ENCODE peak calls at places on chromosome 16, in eight cellular contexts. One of them, this sample, is unnamed. For H3K36me3, the result is how much of the 10 kb centered on the place peaks cover.

GRCh38 chr16:49021136-49021535 is 260.5 kb downstream of the CBLN1 start:
- DNase-seq in uterus: no peak
- DNase-seq in stomach: no peak
- DNase-seq in body of pancreas: no peak
- DNase-seq in upper lobe of left lung: no peak
- DNase-seq in IMR-90: peak
- DNase-seq in Peyer's patch: no peak
- DNase-seq in ovary: no peak
- DNase-seq in this sample: peak

GRCh38 chr16:46727184-46727583 is 21.0 kb downstream of the MYLK3 start:
- DNase-seq in uterus: no peak
- DNase-seq in stomach: no peak
- DNase-seq in body of pancreas: no peak
- DNase-seq in upper lobe of left lung: no peak
- DNase-seq in IMR-90: no peak
- DNase-seq in Peyer's patch: no peak
- DNase-seq in ovary: no peak
- DNase-seq in this sample: no peak

GRCh38 chr16:75218256-75219076 is at the start of gene CTRB1:
- DNase-seq in uterus: no peak
- DNase-seq in stomach: no peak
- DNase-seq in body of pancreas: peak
- DNase-seq in upper lobe of left lung: no peak
- DNase-seq in IMR-90: no peak
- DNase-seq in Peyer's patch: no peak
- DNase-seq in ovary: no peak
- DNase-seq in this sample: no peak

GRCh38 chr16:14097182-14097951 is 26.2 kb downstream of the MRTFB start:
- DNase-seq in uterus: no peak
- DNase-seq in stomach: peak
- DNase-seq in body of pancreas: peak
- DNase-seq in upper lobe of left lung: peak
- DNase-seq in IMR-90: no peak
- DNase-seq in Peyer's patch: no peak
- DNase-seq in ovary: no peak
- DNase-seq in this sample: no peak

GRCh38 chr16:87702325-87702811 is 63.4 kb downstream of the KLHDC4 start:
- DNase-seq in uterus: no peak
- DNase-seq in stomach: no peak
- DNase-seq in body of pancreas: peak
- DNase-seq in upper lobe of left lung: no peak
- DNase-seq in IMR-90: peak
- DNase-seq in Peyer's patch: peak
- DNase-seq in ovary: no peak
- DNase-seq in this sample: no peak

GRCh38 chr16:83113317-83113716 is 486.5 kb downstream of the CDH13 start:
- DNase-seq in uterus: no peak
- DNase-seq in stomach: no peak
- DNase-seq in body of pancreas: peak
- DNase-seq in upper lobe of left lung: peak
- DNase-seq in IMR-90: peak
- DNase-seq in Peyer's patch: no peak
- DNase-seq in ovary: no peak
- DNase-seq in this sample: no peak

GRCh38 chr16:21088646-21089538 is 61.8 kb downstream of the DNAH3 start:
- DNase-seq in uterus: no peak
- DNase-seq in stomach: no peak
- DNase-seq in body of pancreas: no peak
- DNase-seq in upper lobe of left lung: no peak
- DNase-seq in IMR-90: peak
- DNase-seq in Peyer's patch: no peak
- DNase-seq in ovary: no peak
- DNase-seq in this sample: no peak

GRCh38 chr16:4370570-4371480 is 823 bp upstream of the VASN start:
- DNase-seq in uterus: peak
- DNase-seq in stomach: no peak
- DNase-seq in body of pancreas: peak
- DNase-seq in upper lobe of left lung: peak
- DNase-seq in IMR-90: peak
- DNase-seq in Peyer's patch: peak
- DNase-seq in ovary: peak
- DNase-seq in this sample: peak

GRCh38 chr16:75392911-75393310 is 40.4 kb downstream of the CFDP1 start:
- DNase-seq in uterus: no peak
- DNase-seq in stomach: no peak
- DNase-seq in body of pancreas: no peak
- DNase-seq in upper lobe of left lung: no peak
- DNase-seq in IMR-90: no peak
- DNase-seq in Peyer's patch: no peak
- DNase-seq in ovary: no peak
- DNase-seq in this sample: no peak

GRCh38 chr16:15836074-15836473 is 20.8 kb downstream of the MYH11 start:
- DNase-seq in uterus: no peak
- DNase-seq in stomach: no peak
- DNase-seq in body of pancreas: no peak
- DNase-seq in upper lobe of left lung: no peak
- DNase-seq in IMR-90: no peak
- DNase-seq in Peyer's patch: no peak
- DNase-seq in ovary: no peak
- DNase-seq in this sample: no peak

GRCh38 chr16:71700822-71701221 is 23.7 kb downstream of the PHLPP2 start:
- DNase-seq in uterus: no peak
- DNase-seq in stomach: no peak
- DNase-seq in body of pancreas: no peak
- DNase-seq in upper lobe of left lung: no peak
- DNase-seq in IMR-90: no peak
- DNase-seq in Peyer's patch: no peak
- DNase-seq in ovary: no peak
- DNase-seq in this sample: no peak

GRCh38 chr16:88116121-88116900 is 165.1 kb downstream of the BANP start:
- DNase-seq in uterus: no peak
- DNase-seq in stomach: no peak
- DNase-seq in body of pancreas: no peak
- DNase-seq in upper lobe of left lung: no peak
- DNase-seq in IMR-90: peak
- DNase-seq in Peyer's patch: no peak
- DNase-seq in ovary: no peak
- DNase-seq in this sample: no peak

GRCh38 chr16:23557779-23558330 is 328 bp downstream of the UBFD1 start:
- DNase-seq in uterus: no peak
- DNase-seq in stomach: no peak
- DNase-seq in body of pancreas: peak
- DNase-seq in upper lobe of left lung: peak
- DNase-seq in IMR-90: peak
- DNase-seq in Peyer's patch: no peak
- DNase-seq in ovary: no peak
- DNase-seq in this sample: peak

GRCh38 chr16:79628501-79628975 is 28.0 kb upstream of the MAF start:
- DNase-seq in uterus: no peak
- DNase-seq in stomach: no peak
- DNase-seq in body of pancreas: no peak
- DNase-seq in upper lobe of left lung: no peak
- DNase-seq in IMR-90: peak
- DNase-seq in Peyer's patch: no peak
- DNase-seq in ovary: no peak
- DNase-seq in this sample: no peak

DNA sequence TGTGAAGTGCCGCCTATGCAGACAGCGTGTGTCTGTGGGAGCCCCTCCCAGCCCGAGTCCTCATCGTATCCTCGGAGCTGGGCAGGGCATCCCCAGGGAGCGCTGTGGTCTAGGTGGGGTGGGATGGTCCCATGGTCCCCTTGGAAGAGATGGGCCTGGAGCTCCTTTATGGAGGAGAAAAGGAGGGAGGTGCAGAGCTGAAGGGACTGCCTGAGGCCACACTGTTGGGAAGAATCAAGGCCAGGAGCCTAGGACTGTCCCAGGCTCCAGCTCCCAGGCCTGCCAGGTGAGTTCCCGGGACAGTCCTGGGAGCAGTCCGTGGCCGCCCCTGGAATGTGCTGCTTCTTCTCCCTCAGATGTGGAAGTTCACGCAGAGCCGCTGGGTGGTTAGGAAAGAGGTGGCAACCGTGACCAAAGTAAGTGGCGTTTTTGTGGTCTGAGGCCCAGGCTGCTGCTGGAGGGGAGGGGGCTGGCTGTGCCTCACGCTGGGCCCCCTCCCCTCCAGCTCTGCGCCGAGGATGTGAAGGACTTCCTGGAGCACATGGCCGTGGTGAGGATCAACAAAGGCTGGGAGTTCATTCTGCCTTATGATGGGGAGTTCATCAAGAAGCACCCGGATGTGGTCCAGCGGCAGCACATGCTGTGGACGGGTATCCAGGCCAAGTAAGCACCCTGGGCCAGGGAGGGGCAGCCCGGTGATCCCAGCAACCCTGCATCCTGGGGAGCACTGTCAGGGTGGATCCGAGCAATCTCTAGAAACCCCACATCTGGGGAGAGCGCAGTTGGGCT is 27.0 kb downstream of the POLR3E start:
- DNase-seq in uterus: no peak
- DNase-seq in stomach: no peak
- DNase-seq in body of pancreas: no peak
- DNase-seq in upper lobe of left lung: no peak
- DNase-seq in IMR-90: no peak
- DNase-seq in Peyer's patch: no peak
- DNase-seq in ovary: no peak
- DNase-seq in this sample: no peak
- H3K36me3 ChIP-seq in uterus: under half
- H3K36me3 ChIP-seq in stomach: half or more
- H3K36me3 ChIP-seq in body of pancreas: under half
- H3K36me3 ChIP-seq in upper lobe of left lung: under half
- H3K36me3 ChIP-seq in IMR-90: half or more
- H3K36me3 ChIP-seq in Peyer's patch: under half
- H3K36me3 ChIP-seq in ovary: under half
- H3K36me3 ChIP-seq in this sample: half or more

GRCh38 chr16:28089992-28090365 is 26.5 kb upstream of the GSG1L start:
- DNase-seq in uterus: no peak
- DNase-seq in stomach: no peak
- DNase-seq in body of pancreas: no peak
- DNase-seq in upper lobe of left lung: no peak
- DNase-seq in IMR-90: no peak
- DNase-seq in Peyer's patch: no peak
- DNase-seq in ovary: no peak
- DNase-seq in this sample: no peak

GRCh38 chr16:28090646-28091377 is 27.3 kb upstream of the GSG1L start:
- DNase-seq in uterus: no peak
- DNase-seq in stomach: no peak
- DNase-seq in body of pancreas: no peak
- DNase-seq in upper lobe of left lung: no peak
- DNase-seq in IMR-90: peak
- DNase-seq in Peyer's patch: no peak
- DNase-seq in ovary: no peak
- DNase-seq in this sample: no peak

GRCh38 chr16:28092721-28093382 is 29.3 kb upstream of the GSG1L start:
- DNase-seq in uterus: no peak
- DNase-seq in stomach: no peak
- DNase-seq in body of pancreas: no peak
- DNase-seq in upper lobe of left lung: no peak
- DNase-seq in IMR-90: no peak
- DNase-seq in Peyer's patch: no peak
- DNase-seq in ovary: no peak
- DNase-seq in this sample: peak

GRCh38 chr16:28093383-28093725 is 29.8 kb upstream of the GSG1L start:
- DNase-seq in uterus: no peak
- DNase-seq in stomach: no peak
- DNase-seq in body of pancreas: no peak
- DNase-seq in upper lobe of left lung: no peak
- DNase-seq in IMR-90: no peak
- DNase-seq in Peyer's patch: no peak
- DNase-seq in ovary: no peak
- DNase-seq in this sample: peak

GRCh38 chr16:28091706-28092105 is 28.2 kb upstream of the GSG1L start:
- DNase-seq in uterus: no peak
- DNase-seq in stomach: no peak
- DNase-seq in body of pancreas: no peak
- DNase-seq in upper lobe of left lung: no peak
- DNase-seq in IMR-90: no peak
- DNase-seq in Peyer's patch: no peak
- DNase-seq in ovary: no peak
- DNase-seq in this sample: no peak
- TF ChIP-seq POLR2A in uterus: no peak
- TF ChIP-seq POLR2A in stomach: no peak
- TF ChIP-seq POLR2A in body of pancreas: no peak
- TF ChIP-seq POLR2A in upper lobe of left lung: no peak
- TF ChIP-seq POLR2A in IMR-90: no peak
- TF ChIP-seq POLR2A in Peyer's patch: no peak
- TF ChIP-seq POLR2A in ovary: no peak
- TF ChIP-seq POLR2A in this sample: no peak

DNA sequence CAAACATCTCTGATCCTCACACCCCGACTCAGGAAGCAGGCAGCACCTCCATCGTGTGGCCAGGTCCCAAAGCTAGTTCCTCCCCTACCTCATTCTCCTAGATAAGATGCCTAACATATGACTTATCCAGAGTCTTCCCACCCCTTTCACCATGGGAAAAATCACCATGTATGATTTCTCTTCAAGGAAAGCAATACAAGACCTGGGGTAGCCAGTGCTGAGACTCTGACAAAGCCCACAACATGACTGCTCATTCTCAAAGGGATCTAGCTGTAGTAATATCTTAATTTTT is 45.1 kb downstream of the CMTM4 start:
- DNase-seq in uterus: no peak
- DNase-seq in stomach: no peak
- DNase-seq in body of pancreas: no peak
- DNase-seq in upper lobe of left lung: no peak
- DNase-seq in IMR-90: no peak
- DNase-seq in Peyer's patch: no peak
- DNase-seq in ovary: no peak
- DNase-seq in this sample: no peak
- H3K4me3 ChIP-seq in uterus: no peak
- H3K4me3 ChIP-seq in stomach: peak
- H3K4me3 ChIP-seq in body of pancreas: no peak
- H3K4me3 ChIP-seq in upper lobe of left lung: no peak
- H3K4me3 ChIP-seq in IMR-90: no peak
- H3K4me3 ChIP-seq in Peyer's patch: no peak
- H3K4me3 ChIP-seq in ovary: no peak
- H3K4me3 ChIP-seq in this sample: no peak

GRCh38 chr16:85800321-85800669 is 800 bp downstream of the COX4I1 start:
- DNase-seq in uterus: no peak
- DNase-seq in stomach: no peak
- DNase-seq in body of pancreas: no peak
- DNase-seq in upper lobe of left lung: no peak
- DNase-seq in IMR-90: no peak
- DNase-seq in Peyer's patch: no peak
- DNase-seq in ovary: no peak
- DNase-seq in this sample: no peak

GRCh38 chr16:85805442-85806045 is 6.0 kb downstream of the COX4I1 start:
- DNase-seq in uterus: no peak
- DNase-seq in stomach: no peak
- DNase-seq in body of pancreas: no peak
- DNase-seq in upper lobe of left lung: no peak
- DNase-seq in IMR-90: no peak
- DNase-seq in Peyer's patch: no peak
- DNase-seq in ovary: no peak
- DNase-seq in this sample: no peak

GRCh38 chr16:85806539-85806938 is 7.0 kb downstream of the COX4I1 start:
- DNase-seq in uterus: no peak
- DNase-seq in stomach: no peak
- DNase-seq in body of pancreas: no peak
- DNase-seq in upper lobe of left lung: no peak
- DNase-seq in IMR-90: no peak
- DNase-seq in Peyer's patch: no peak
- DNase-seq in ovary: no peak
- DNase-seq in this sample: no peak

GRCh38 chr16:85799497-85800320 is at the start of the genes COX4I1 and EMC8:
- DNase-seq in uterus: peak
- DNase-seq in stomach: peak
- DNase-seq in body of pancreas: peak
- DNase-seq in upper lobe of left lung: peak
- DNase-seq in IMR-90: peak
- DNase-seq in Peyer's patch: peak
- DNase-seq in ovary: peak
- DNase-seq in this sample: peak

GRCh38 chr16:85803570-85803969 is 4.1 kb downstream of the COX4I1 start:
- DNase-seq in uterus: no peak
- DNase-seq in stomach: no peak
- DNase-seq in body of pancreas: no peak
- DNase-seq in upper lobe of left lung: no peak
- DNase-seq in IMR-90: no peak
- DNase-seq in Peyer's patch: no peak
- DNase-seq in ovary: no peak
- DNase-seq in this sample: no peak
- H3K36me3 ChIP-seq in uterus: under half
- H3K36me3 ChIP-seq in stomach: half or more
- H3K36me3 ChIP-seq in body of pancreas: under half
- H3K36me3 ChIP-seq in upper lobe of left lung: under half
- H3K36me3 ChIP-seq in IMR-90: under half
- H3K36me3 ChIP-seq in Peyer's patch: under half
- H3K36me3 ChIP-seq in ovary: under half
- H3K36me3 ChIP-seq in this sample: under half

This sample was measured in sigmoid colon.